ENCODE peak calls at places on chromosomes 2 and 18, in nine cellular contexts. F is A549; N is tibial artery; D is esophagus squamous epithelium; E is endothelial cell of umbilical vein; C is stromal cell of bone marrow; U is NCI-H510A treated with DMSO at 0.1 percent for 48 hours; B is activated effector memory CD4-positive, alpha-beta T cell treated with Interleukin-2 at 50 U/mL for 16 hours; V is mucosa of gallbladder. Z is an unnamed sample.

GRCh38 chr2:237744270-237744612 is 54.3 kb upstream of the RBM44 start:
- DNase-seq in F (no peak), N (no peak), D (no peak), E (no peak), C (no peak), U (no peak), B (no peak), V (no peak), Z (no peak)

GRCh38 chr2:60551241-60552095 is 2.0 kb downstream of the BCL11A start:
- DNase-seq in F (peak; percentile 26), N (no peak), D (no peak), E (no peak), C (no peak), U (peak; percentile 32), B (no peak), V (no peak), Z (peak; percentile 51)

GRCh38 chr2:2797797-2798196 is 466.7 kb upstream of the MYT1L start:
- DNase-seq in F (no peak), N (no peak), D (no peak), E (no peak), C (no peak), U (no peak), B (no peak), V (no peak), Z (no peak)

GRCh38 chr2:168577885-168578284 is 121.8 kb downstream of the CERS6 start:
- DNase-seq in F (no peak), N (no peak), D (no peak), E (no peak), C (no peak), U (no peak), B (no peak), V (no peak), Z (no peak)

GRCh38 chr2:20539133-20539719 is 92.4 kb downstream of the RHOB start:
- DNase-seq in F (no peak), N (no peak), D (no peak), E (no peak), C (no peak), U (no peak), B (no peak), V (no peak), Z (no peak)

GRCh38 chr2:202072226-202072625 is 829 bp upstream of the KIAA2012 start:
- DNase-seq in F (peak; percentile 28), N (no peak), D (no peak), E (no peak), C (no peak), U (no peak), B (no peak), V (no peak), Z (no peak)

GRCh38 chr18:39840406-39840805 is 2114.6 kb upstream of the PIK3C3 start:
- DNase-seq in F (no peak), N (no peak), D (no peak), E (peak; percentile 69), C (no peak), U (no peak), B (no peak), V (no peak), Z (no peak)

GRCh38 chr18:34880882-34881852 is 160.0 kb upstream of the MAPRE2 start:
- DNase-seq in F (peak; percentile 41), N (no peak), D (no peak), E (peak; percentile 20), C (no peak), U (no peak), B (no peak), V (no peak), Z (no peak)

GRCh38 chr2:65371094-65371474 is 61.3 kb downstream of the SPRED2 start:
- DNase-seq in F (no peak), N (no peak), D (no peak), E (no peak), C (no peak), U (no peak), B (no peak), V (no peak), Z (no peak)

Z was measured in activated B cell treated with CpG ODN at 0.5 μM for 24 hours.